ENCODE peak calls at places on chromosomes 2 and 18, in six cellular contexts. One of them, this sample, is unnamed.

GRCh38 chr2:239780236-239780997 is 244.7 kb downstream of the NDUFA10 start:
- DNase-seq in upper lobe of right lung: no peak
- DNase-seq in stimulated activated CD4-positive, alpha-beta T cell treated with anti-CD3 and anti-CD28 coated beads, Interleukin-12 subunit alpha, Interleukin-12 subunit beta, amount 100 ng/mL, for 48 hours: no peak
- DNase-seq in fibroblast of pulmonary artery: no peak
- DNase-seq in D341Med: no peak
- DNase-seq in erythroblast: no peak
- DNase-seq in this sample: no peak

GRCh38 chr18:3400567-3401296 is 49.2 kb upstream of the TGIF1 start:
- DNase-seq in D341Med: no peak
- DNase-seq in erythroblast: no peak
- DNase-seq in upper lobe of right lung: no peak
- DNase-seq in fibroblast of pulmonary artery: no peak
- DNase-seq in stimulated activated CD4-positive, alpha-beta T cell treated with anti-CD3 and anti-CD28 coated beads, Interleukin-12 subunit alpha, Interleukin-12 subunit beta, amount 100 ng/mL, for 48 hours: no peak
- DNase-seq in this sample: no peak

GRCh38 chr2:21413082-21413481 is 289.3 kb downstream of the TDRD15 start:
- DNase-seq in stimulated activated CD4-positive, alpha-beta T cell treated with anti-CD3 and anti-CD28 coated beads, Interleukin-12 subunit alpha, Interleukin-12 subunit beta, amount 100 ng/mL, for 48 hours: no peak
- DNase-seq in fibroblast of pulmonary artery: no peak
- DNase-seq in erythroblast: no peak
- DNase-seq in upper lobe of right lung: no peak
- DNase-seq in D341Med: no peak
- DNase-seq in this sample: no peak

GRCh38 chr2:122191331-122191730 is 435.9 kb downstream of the TSN start:
- DNase-seq in upper lobe of right lung: no peak
- DNase-seq in D341Med: peak
- DNase-seq in fibroblast of pulmonary artery: peak
- DNase-seq in erythroblast: peak
- DNase-seq in stimulated activated CD4-positive, alpha-beta T cell treated with anti-CD3 and anti-CD28 coated beads, Interleukin-12 subunit alpha, Interleukin-12 subunit beta, amount 100 ng/mL, for 48 hours: no peak
- DNase-seq in this sample: no peak

GRCh38 chr2:218354850-218355443 is 1.7 kb upstream of the CATIP start:
- DNase-seq in stimulated activated CD4-positive, alpha-beta T cell treated with anti-CD3 and anti-CD28 coated beads, Interleukin-12 subunit alpha, Interleukin-12 subunit beta, amount 100 ng/mL, for 48 hours: no peak
- DNase-seq in erythroblast: no peak
- DNase-seq in fibroblast of pulmonary artery: no peak
- DNase-seq in upper lobe of right lung: peak
- DNase-seq in D341Med: no peak
- DNase-seq in this sample: no peak

GRCh38 chr2:29304399-29304798 is 189.2 kb downstream of the CLIP4 start:
- DNase-seq in erythroblast: no peak
- DNase-seq in fibroblast of pulmonary artery: no peak
- DNase-seq in upper lobe of right lung: no peak
- DNase-seq in stimulated activated CD4-positive, alpha-beta T cell treated with anti-CD3 and anti-CD28 coated beads, Interleukin-12 subunit alpha, Interleukin-12 subunit beta, amount 100 ng/mL, for 48 hours: no peak
- DNase-seq in D341Med: no peak
- DNase-seq in this sample: no peak

GRCh38 chr2:17740203-17740602 is 13.4 kb downstream of the SMC6 start:
- DNase-seq in D341Med: no peak
- DNase-seq in stimulated activated CD4-positive, alpha-beta T cell treated with anti-CD3 and anti-CD28 coated beads, Interleukin-12 subunit alpha, Interleukin-12 subunit beta, amount 100 ng/mL, for 48 hours: no peak
- DNase-seq in fibroblast of pulmonary artery: no peak
- DNase-seq in upper lobe of right lung: no peak
- DNase-seq in erythroblast: no peak
- DNase-seq in this sample: no peak

GRCh38 chr18:9048808-9049494 is 53.5 kb upstream of the NDUFV2 start:
- DNase-seq in D341Med: no peak
- DNase-seq in fibroblast of pulmonary artery: peak
- DNase-seq in stimulated activated CD4-positive, alpha-beta T cell treated with anti-CD3 and anti-CD28 coated beads, Interleukin-12 subunit alpha, Interleukin-12 subunit beta, amount 100 ng/mL, for 48 hours: no peak
- DNase-seq in erythroblast: no peak
- DNase-seq in upper lobe of right lung: no peak
- DNase-seq in this sample: no peak

GRCh38 chr2:133977385-133977784 is 276.5 kb upstream of the MGAT5 start:
- DNase-seq in stimulated activated CD4-positive, alpha-beta T cell treated with anti-CD3 and anti-CD28 coated beads, Interleukin-12 subunit alpha, Interleukin-12 subunit beta, amount 100 ng/mL, for 48 hours: no peak
- DNase-seq in D341Med: no peak
- DNase-seq in fibroblast of pulmonary artery: no peak
- DNase-seq in upper lobe of right lung: no peak
- DNase-seq in erythroblast: no peak
- DNase-seq in this sample: no peak

GRCh38 chr2:16413257-16413656 is 252.4 kb downstream of the CYRIA start:
- DNase-seq in D341Med: no peak
- DNase-seq in stimulated activated CD4-positive, alpha-beta T cell treated with anti-CD3 and anti-CD28 coated beads, Interleukin-12 subunit alpha, Interleukin-12 subunit beta, amount 100 ng/mL, for 48 hours: no peak
- DNase-seq in upper lobe of right lung: no peak
- DNase-seq in erythroblast: peak
- DNase-seq in fibroblast of pulmonary artery: no peak
- DNase-seq in this sample: no peak

GRCh38 chr18:64276736-64277135 is 127.8 kb upstream of the LINC00305 start:
- DNase-seq in erythroblast: no peak
- DNase-seq in fibroblast of pulmonary artery: peak
- DNase-seq in stimulated activated CD4-positive, alpha-beta T cell treated with anti-CD3 and anti-CD28 coated beads, Interleukin-12 subunit alpha, Interleukin-12 subunit beta, amount 100 ng/mL, for 48 hours: no peak
- DNase-seq in upper lobe of right lung: no peak
- DNase-seq in D341Med: no peak
- DNase-seq in this sample: no peak

GRCh38 chr2:203427061-203427460 is 98.9 kb downstream of the ABI2 start:
- DNase-seq in D341Med: peak
- DNase-seq in upper lobe of right lung: no peak
- DNase-seq in erythroblast: no peak
- DNase-seq in fibroblast of pulmonary artery: peak
- DNase-seq in stimulated activated CD4-positive, alpha-beta T cell treated with anti-CD3 and anti-CD28 coated beads, Interleukin-12 subunit alpha, Interleukin-12 subunit beta, amount 100 ng/mL, for 48 hours: no peak
- DNase-seq in this sample: no peak

GRCh38 chr2:45929674-45930395 is 278.4 kb downstream of the PRKCE start:
- DNase-seq in upper lobe of right lung: no peak
- DNase-seq in erythroblast: no peak
- DNase-seq in D341Med: no peak
- DNase-seq in fibroblast of pulmonary artery: no peak
- DNase-seq in stimulated activated CD4-positive, alpha-beta T cell treated with anti-CD3 and anti-CD28 coated beads, Interleukin-12 subunit alpha, Interleukin-12 subunit beta, amount 100 ng/mL, for 48 hours: no peak
- DNase-seq in this sample: no peak

GRCh38 chr18:3713166-3713565 is 263.2 kb downstream of the TGIF1 start:
- DNase-seq in fibroblast of pulmonary artery: peak
- DNase-seq in D341Med: no peak
- DNase-seq in upper lobe of right lung: no peak
- DNase-seq in stimulated activated CD4-positive, alpha-beta T cell treated with anti-CD3 and anti-CD28 coated beads, Interleukin-12 subunit alpha, Interleukin-12 subunit beta, amount 100 ng/mL, for 48 hours: no peak
- DNase-seq in erythroblast: no peak
- DNase-seq in this sample: no peak

GRCh38 chr2:38613849-38614213 is 11.1 kb upstream of the HNRNPLL start:
- DNase-seq in upper lobe of right lung: no peak
- DNase-seq in D341Med: no peak
- DNase-seq in stimulated activated CD4-positive, alpha-beta T cell treated with anti-CD3 and anti-CD28 coated beads, Interleukin-12 subunit alpha, Interleukin-12 subunit beta, amount 100 ng/mL, for 48 hours: no peak
- DNase-seq in fibroblast of pulmonary artery: no peak
- DNase-seq in erythroblast: peak
- DNase-seq in this sample: no peak

GRCh38 chr2:103773884-103774283 is 1012.1 kb downstream of the TMEM182 start:
- DNase-seq in erythroblast: no peak
- DNase-seq in D341Med: no peak
- DNase-seq in stimulated activated CD4-positive, alpha-beta T cell treated with anti-CD3 and anti-CD28 coated beads, Interleukin-12 subunit alpha, Interleukin-12 subunit beta, amount 100 ng/mL, for 48 hours: no peak
- DNase-seq in fibroblast of pulmonary artery: no peak
- DNase-seq in upper lobe of right lung: no peak
- DNase-seq in this sample: no peak

GRCh38 chr2:198991431-198991830 is 466.3 kb downstream of the SATB2 start:
- DNase-seq in stimulated activated CD4-positive, alpha-beta T cell treated with anti-CD3 and anti-CD28 coated beads, Interleukin-12 subunit alpha, Interleukin-12 subunit beta, amount 100 ng/mL, for 48 hours: no peak
- DNase-seq in D341Med: no peak
- DNase-seq in upper lobe of right lung: no peak
- DNase-seq in erythroblast: no peak
- DNase-seq in fibroblast of pulmonary artery: no peak
- DNase-seq in this sample: no peak

GRCh38 chr18:80068571-80069272 is 34.5 kb downstream of the RBFA start:
- DNase-seq in stimulated activated CD4-positive, alpha-beta T cell treated with anti-CD3 and anti-CD28 coated beads, Interleukin-12 subunit alpha, Interleukin-12 subunit beta, amount 100 ng/mL, for 48 hours: no peak
- DNase-seq in erythroblast: no peak
- DNase-seq in D341Med: no peak
- DNase-seq in fibroblast of pulmonary artery: no peak
- DNase-seq in upper lobe of right lung: no peak
- DNase-seq in this sample: no peak

GRCh38 chr2:231392431-231393148 is 2.9 kb upstream of the B3GNT7 start:
- DNase-seq in stimulated activated CD4-positive, alpha-beta T cell treated with anti-CD3 and anti-CD28 coated beads, Interleukin-12 subunit alpha, Interleukin-12 subunit beta, amount 100 ng/mL, for 48 hours: no peak
- DNase-seq in D341Med: no peak
- DNase-seq in erythroblast: no peak
- DNase-seq in fibroblast of pulmonary artery: no peak
- DNase-seq in upper lobe of right lung: no peak
- DNase-seq in this sample: no peak

GRCh38 chr2:24360050-24360962 is at the start of gene ITSN2:
- DNase-seq in D341Med: peak
- DNase-seq in erythroblast: peak
- DNase-seq in fibroblast of pulmonary artery: peak
- DNase-seq in upper lobe of right lung: peak
- DNase-seq in stimulated activated CD4-positive, alpha-beta T cell treated with anti-CD3 and anti-CD28 coated beads, Interleukin-12 subunit alpha, Interleukin-12 subunit beta, amount 100 ng/mL, for 48 hours: peak
- DNase-seq in this sample: peak

GRCh38 chr2:36777272-36777671 is 80.8 kb downstream of the VIT start:
- DNase-seq in fibroblast of pulmonary artery: no peak
- DNase-seq in erythroblast: no peak
- DNase-seq in stimulated activated CD4-positive, alpha-beta T cell treated with anti-CD3 and anti-CD28 coated beads, Interleukin-12 subunit alpha, Interleukin-12 subunit beta, amount 100 ng/mL, for 48 hours: no peak
- DNase-seq in D341Med: no peak
- DNase-seq in upper lobe of right lung: no peak
- DNase-seq in this sample: no peak

GRCh38 chr18:5707586-5707985 is 163.8 kb upstream of the EPB41L3 start:
- DNase-seq in upper lobe of right lung: no peak
- DNase-seq in erythroblast: no peak
- DNase-seq in D341Med: no peak
- DNase-seq in stimulated activated CD4-positive, alpha-beta T cell treated with anti-CD3 and anti-CD28 coated beads, Interleukin-12 subunit alpha, Interleukin-12 subunit beta, amount 100 ng/mL, for 48 hours: no peak
- DNase-seq in fibroblast of pulmonary artery: no peak
- DNase-seq in this sample: no peak

GRCh38 chr18:74456017-74456408 is 1.1 kb downstream of the DIPK1C start:
- DNase-seq in upper lobe of right lung: no peak
- DNase-seq in fibroblast of pulmonary artery: no peak
- DNase-seq in stimulated activated CD4-positive, alpha-beta T cell treated with anti-CD3 and anti-CD28 coated beads, Interleukin-12 subunit alpha, Interleukin-12 subunit beta, amount 100 ng/mL, for 48 hours: no peak
- DNase-seq in erythroblast: no peak
- DNase-seq in D341Med: no peak
- DNase-seq in this sample: no peak

GRCh38 chr18:11489266-11489899 is 120.0 kb upstream of the SLC35G4 start:
- DNase-seq in upper lobe of right lung: no peak
- DNase-seq in erythroblast: no peak
- DNase-seq in fibroblast of pulmonary artery: no peak
- DNase-seq in D341Med: no peak
- DNase-seq in stimulated activated CD4-positive, alpha-beta T cell treated with anti-CD3 and anti-CD28 coated beads, Interleukin-12 subunit alpha, Interleukin-12 subunit beta, amount 100 ng/mL, for 48 hours: no peak
- DNase-seq in this sample: no peak

GRCh38 chr18:45688834-45689233 is 35.1 kb upstream of the SLC14A1 start:
- DNase-seq in stimulated activated CD4-positive, alpha-beta T cell treated with anti-CD3 and anti-CD28 coated beads, Interleukin-12 subunit alpha, Interleukin-12 subunit beta, amount 100 ng/mL, for 48 hours: no peak
- DNase-seq in upper lobe of right lung: no peak
- DNase-seq in D341Med: no peak
- DNase-seq in fibroblast of pulmonary artery: no peak
- DNase-seq in erythroblast: peak
- DNase-seq in this sample: peak

GRCh38 chr18:45357681-45358470 is 257.4 kb upstream of the SLC14A2 start:
- DNase-seq in D341Med: no peak
- DNase-seq in fibroblast of pulmonary artery: no peak
- DNase-seq in erythroblast: peak
- DNase-seq in upper lobe of right lung: no peak
- DNase-seq in stimulated activated CD4-positive, alpha-beta T cell treated with anti-CD3 and anti-CD28 coated beads, Interleukin-12 subunit alpha, Interleukin-12 subunit beta, amount 100 ng/mL, for 48 hours: no peak
- DNase-seq in this sample: no peak

GRCh38 chr18:30800800-30801199 is 241.7 kb downstream of the DSC3 start:
- DNase-seq in erythroblast: no peak
- DNase-seq in stimulated activated CD4-positive, alpha-beta T cell treated with anti-CD3 and anti-CD28 coated beads, Interleukin-12 subunit alpha, Interleukin-12 subunit beta, amount 100 ng/mL, for 48 hours: no peak
- DNase-seq in upper lobe of right lung: no peak
- DNase-seq in D341Med: no peak
- DNase-seq in fibroblast of pulmonary artery: no peak
- DNase-seq in this sample: no peak

GRCh38 chr2:64260817-64261216 is 116.6 kb upstream of the PELI1 start:
- DNase-seq in erythroblast: peak
- DNase-seq in stimulated activated CD4-positive, alpha-beta T cell treated with anti-CD3 and anti-CD28 coated beads, Interleukin-12 subunit alpha, Interleukin-12 subunit beta, amount 100 ng/mL, for 48 hours: no peak
- DNase-seq in fibroblast of pulmonary artery: peak
- DNase-seq in upper lobe of right lung: peak
- DNase-seq in D341Med: no peak
- DNase-seq in this sample: no peak

GRCh38 chr2:20609349-20609994 is 41.4 kb downstream of the HS1BP3 start:
- DNase-seq in erythroblast: no peak
- DNase-seq in upper lobe of right lung: peak
- DNase-seq in fibroblast of pulmonary artery: peak
- DNase-seq in stimulated activated CD4-positive, alpha-beta T cell treated with anti-CD3 and anti-CD28 coated beads, Interleukin-12 subunit alpha, Interleukin-12 subunit beta, amount 100 ng/mL, for 48 hours: no peak
- DNase-seq in D341Med: no peak
- DNase-seq in this sample: no peak

GRCh38 chr2:241595600-241596140 is 37.1 kb downstream of the BOK start:
- DNase-seq in upper lobe of right lung: no peak
- DNase-seq in fibroblast of pulmonary artery: no peak
- DNase-seq in D341Med: peak
- DNase-seq in erythroblast: peak
- DNase-seq in stimulated activated CD4-positive, alpha-beta T cell treated with anti-CD3 and anti-CD28 coated beads, Interleukin-12 subunit alpha, Interleukin-12 subunit beta, amount 100 ng/mL, for 48 hours: no peak
- DNase-seq in this sample: peak

GRCh38 chr18:76208632-76209308 is 286.3 kb downstream of the ZNF516 start:
- DNase-seq in fibroblast of pulmonary artery: no peak
- DNase-seq in stimulated activated CD4-positive, alpha-beta T cell treated with anti-CD3 and anti-CD28 coated beads, Interleukin-12 subunit alpha, Interleukin-12 subunit beta, amount 100 ng/mL, for 48 hours: no peak
- DNase-seq in D341Med: no peak
- DNase-seq in erythroblast: no peak
- DNase-seq in upper lobe of right lung: no peak
- DNase-seq in this sample: no peak

GRCh38 chr2:157363612-157364101 is 38.0 kb upstream of the ERMN start:
- DNase-seq in fibroblast of pulmonary artery: no peak
- DNase-seq in erythroblast: no peak
- DNase-seq in stimulated activated CD4-positive, alpha-beta T cell treated with anti-CD3 and anti-CD28 coated beads, Interleukin-12 subunit alpha, Interleukin-12 subunit beta, amount 100 ng/mL, for 48 hours: no peak
- DNase-seq in D341Med: no peak
- DNase-seq in upper lobe of right lung: no peak
- DNase-seq in this sample: no peak

This sample was measured in CD4-positive, CD25-positive, alpha-beta regulatory T cell.